ENCODE peak calls at places on chromosomes 4 and X, in eight cellular contexts. A, Y, W, J, R, E, O and U are unnamed samples.
A peak's percentile ranks its signal among the peaks of the same experiment; 100 is the strongest.

GRCh38 chr4:8159522-8160232 is 1.1 kb upstream of the ABLIM2 start:
- DNase-seq in O (no peak), A (no peak), R (no peak), W (peak; percentile 26), E (no peak), Y (no peak), J (peak; percentile 37), U (no peak)

GRCh38 chrX:15447985-15448639 is 45.0 kb downstream of the PIR start:
- DNase-seq in R (peak; percentile 57), A (no peak), Y (no peak), E (peak; percentile 7), O (no peak), J (no peak), W (no peak), U (peak; percentile 1)

GRCh38 chr4:85402371-85402770 is 72.6 kb upstream of the ARHGAP24 start:
- DNase-seq in Y (no peak), A (peak; percentile 44), O (no peak), E (peak; percentile 99), W (no peak), R (peak; percentile 57), J (no peak), U (peak; percentile 69)

GRCh38 chr4:101791189-101791572 is 651 bp downstream of the BANK1 start:
- DNase-seq in E (no peak), O (no peak), Y (no peak), J (peak; percentile 42), W (peak; percentile 50), R (no peak), A (no peak), U (no peak)

GRCh38 chr4:78748361-78748760 is 27.8 kb upstream of the BMP2K start:
- DNase-seq in A (no peak), Y (no peak), J (no peak), R (peak; percentile 23), E (no peak), O (no peak), W (no peak), U (no peak)

GRCh38 chr4:54402880-54403503 is 173.9 kb downstream of the PDGFRA start:
- DNase-seq in Y (no peak), J (no peak), R (no peak), O (no peak), W (no peak), A (no peak), E (no peak), U (no peak)

GRCh38 chr4:89434364-89434988 is 126.9 kb upstream of the GPRIN3 start:
- DNase-seq in R (no peak), Y (no peak), J (peak; percentile 40), E (peak; percentile 50), W (peak; percentile 61), O (peak; percentile 47), A (peak; percentile 53), U (peak; percentile 59)

GRCh38 chr4:16915956-16916355 is 17.5 kb upstream of the LDB2 start:
- DNase-seq in Y (no peak), J (no peak), E (no peak), W (no peak), A (no peak), O (no peak), R (no peak), U (no peak)

GRCh38 chr4:44544158-44544557 is 95.5 kb upstream of the KCTD8 start:
- DNase-seq in J (no peak), E (peak; percentile 22), W (no peak), R (no peak), Y (no peak), A (no peak), O (no peak), U (no peak)

GRCh38 chrX:115038406-115038805 is 21.0 kb upstream of the IL13RA2 start:
- DNase-seq in J (no peak), R (no peak), E (peak; percentile 44), Y (no peak), A (no peak), W (no peak), O (no peak), U (no peak)

GRCh38 chr4:41719417-41719816 is 29.1 kb downstream of the PHOX2B start:
- DNase-seq in O (no peak), W (no peak), Y (no peak), R (peak; percentile 35), E (peak; percentile 67), J (no peak), A (no peak), U (peak; percentile 5)